ENCODE peak calls at places on chromosome 17, in ten cellular contexts. D is GM23338; B is thyroid gland; P is tibial artery; C is CD8-positive, alpha-beta T cell; E is lower lobe of right lung; X is tibial nerve; W is lung; U is right atrium auricular region; I is small intestine. Y is an unnamed sample.

GRCh38 chr17:68291836-68292688 is 767 bp downstream of the ARSG start:
- DNase-seq in D (peak; percentile 84), B (peak; percentile 57), P (peak; percentile 72), C (peak; percentile 91), E (peak; percentile 95), X (peak; percentile 62), W (peak; percentile 84), U (peak; percentile 71), I (peak; percentile 68), Y (peak; percentile 93)

GRCh38 chr17:74780443-74781238 is 4.5 kb upstream of the NAT9 start:
- DNase-seq in D (peak; percentile 75), B (no peak), P (no peak), C (no peak), E (no peak), X (no peak), W (no peak), U (no peak), I (peak; percentile 57), Y (no peak)

GRCh38 chr17:76920364-76921139 is 52.3 kb downstream of the MGAT5B start:
- DNase-seq in D (no peak), B (no peak), P (no peak), C (no peak), E (no peak), X (no peak), W (no peak), U (no peak), I (no peak), Y (no peak)

GRCh38 chr17:12580640-12581039 is 85.0 kb upstream of the MYOCD start:
- DNase-seq in D (no peak), B (no peak), P (no peak), C (no peak), E (no peak), X (no peak), W (no peak), U (no peak), I (no peak), Y (no peak)

GRCh38 chr17:18377437-18378204 is at the start of gene EVPLL:
- DNase-seq in D (no peak), B (peak; percentile 92), P (peak; percentile 49), C (no peak), E (peak; percentile 92), X (peak; percentile 23), W (peak; percentile 85), U (peak; percentile 59), I (peak; percentile 93), Y (no peak)

GRCh38 chr17:16297367-16298139 is 55.7 kb downstream of the CENPV start:
- DNase-seq in D (peak; percentile 31), B (no peak), P (no peak), C (no peak), E (no peak), X (no peak), W (no peak), U (no peak), I (peak; percentile 90), Y (no peak)

GRCh38 chr17:79630821-79631639 is 20.2 kb upstream of the RBFOX3 start:
- DNase-seq in D (no peak), B (no peak), P (no peak), C (no peak), E (peak; percentile 17), X (no peak), W (no peak), U (peak; percentile 36), I (no peak), Y (no peak)

GRCh38 chr17:41212524-41213169 is 13.8 kb upstream of the KRTAP9-2 start:
- DNase-seq in D (no peak), B (no peak), P (no peak), C (no peak), E (no peak), X (no peak), W (no peak), U (no peak), I (no peak), Y (no peak)

GRCh38 chr17:48181653-48182052 is 74.1 kb downstream of the SNX11 start:
- DNase-seq in D (peak; percentile 78), B (no peak), P (no peak), C (no peak), E (no peak), X (no peak), W (no peak), U (no peak), I (peak; percentile 24), Y (no peak)

GRCh38 chr17:37360632-37361031 is 15.2 kb upstream of the C17orf78 start:
- DNase-seq in D (no peak), B (no peak), P (no peak), C (no peak), E (no peak), X (no peak), W (no peak), U (no peak), I (peak; percentile 27), Y (no peak)

GRCh38 chr17:74994440-74994839 is 7.0 kb downstream of the CDR2L start:
- DNase-seq in D (no peak), B (no peak), P (no peak), C (no peak), E (no peak), X (no peak), W (no peak), U (no peak), I (no peak), Y (no peak)

GRCh38 chr17:50421308-50422031 is 4.5 kb upstream of the ACSF2 start:
- DNase-seq in D (no peak), B (no peak), P (no peak), C (no peak), E (no peak), X (no peak), W (no peak), U (no peak), I (peak; percentile 66), Y (no peak)

GRCh38 chr17:7479389-7480192 is at the start of gene ZBTB4:
- DNase-seq in D (peak; percentile 56), B (peak; percentile 57), P (peak; percentile 57), C (peak; percentile 56), E (peak; percentile 76), X (no peak), W (no peak), U (no peak), I (peak; percentile 49), Y (peak; percentile 61)
- H3K4me1 ChIP-seq in D (peaks cover 21% of the 10 kb centered on the region), B (peaks cover 45% of the 10 kb centered on the region), P (peaks cover 60% of the 10 kb centered on the region), C (peaks cover 40% of the 10 kb centered on the region), E (peaks cover 51% of the 10 kb centered on the region), X (peaks cover 59% of the 10 kb centered on the region), W (peaks cover 40% of the 10 kb centered on the region), U (no peaks in the 10 kb centered on the region), I (no peaks in the 10 kb centered on the region), Y (peaks cover 28% of the 10 kb centered on the region)

DNA sequence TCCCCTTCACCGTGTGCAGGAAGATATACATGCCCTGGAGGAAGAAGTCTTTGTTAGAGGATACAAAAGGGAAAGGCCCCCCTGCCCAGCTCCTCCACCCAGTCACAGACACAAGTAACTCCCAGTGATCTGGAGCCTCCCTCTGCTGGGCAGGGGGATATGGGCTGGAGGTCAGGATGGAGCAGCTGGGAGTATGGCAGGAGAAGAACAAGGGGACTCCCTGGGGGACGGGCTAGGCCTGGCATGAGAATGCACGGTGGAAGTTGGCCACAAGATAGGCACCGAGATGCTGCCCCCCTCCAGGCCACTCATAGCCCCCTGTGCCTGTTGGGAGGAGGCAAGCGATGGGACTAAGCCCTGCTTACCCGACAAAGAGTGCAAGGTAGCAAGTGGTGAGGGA is 4.2 kb downstream of the ORMDL3 start:
- DNase-seq in D (no peak), B (no peak), P (no peak), C (no peak), E (no peak), X (no peak), W (no peak), U (no peak), I (no peak), Y (no peak)
- H3K4me1 ChIP-seq in D (peaks cover 10% of the 10 kb centered on the region), B (peaks cover 15% of the 10 kb centered on the region), P (peaks cover 22% of the 10 kb centered on the region), C (peaks cover 83% of the 10 kb centered on the region), E (peaks cover 36% of the 10 kb centered on the region), X (peaks cover 15% of the 10 kb centered on the region), W (peaks cover 9% of the 10 kb centered on the region), U (no peaks in the 10 kb centered on the region), I (peaks cover 14% of the 10 kb centered on the region), Y (peaks cover 55% of the 10 kb centered on the region)

DNA sequence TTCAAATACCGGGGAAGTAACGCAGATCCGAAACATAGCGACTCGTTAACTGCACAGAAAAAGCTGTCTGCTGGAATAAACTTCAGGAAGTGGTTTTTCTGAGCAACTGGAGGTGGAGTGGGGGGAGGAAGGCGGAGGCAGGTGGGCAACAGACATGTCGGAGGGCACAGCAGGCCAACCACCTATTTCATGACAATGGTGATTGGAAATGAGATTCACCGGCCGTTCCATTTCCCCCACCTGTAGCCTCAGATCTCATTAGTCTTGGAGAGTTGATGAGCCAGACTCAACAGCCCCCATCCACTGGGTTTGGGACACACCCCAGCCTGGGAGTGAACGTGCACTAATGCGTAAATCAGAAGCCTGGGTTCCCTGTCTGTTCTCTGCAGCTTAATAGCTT is 7.7 kb upstream of the PECAM1 start:
- DNase-seq in D (no peak), B (no peak), P (no peak), C (no peak), E (no peak), X (no peak), W (no peak), U (no peak), I (no peak), Y (no peak)
- H3K4me1 ChIP-seq in D (no peaks in the 10 kb centered on the region), B (no peaks in the 10 kb centered on the region), P (no peaks in the 10 kb centered on the region), C (peaks cover 61% of the 10 kb centered on the region), E (peaks cover 24% of the 10 kb centered on the region), X (peaks cover 4% of the 10 kb centered on the region), W (peaks cover 3% of the 10 kb centered on the region), U (no peaks in the 10 kb centered on the region), I (no peaks in the 10 kb centered on the region), Y (peaks cover 2% of the 10 kb centered on the region)

DNA sequence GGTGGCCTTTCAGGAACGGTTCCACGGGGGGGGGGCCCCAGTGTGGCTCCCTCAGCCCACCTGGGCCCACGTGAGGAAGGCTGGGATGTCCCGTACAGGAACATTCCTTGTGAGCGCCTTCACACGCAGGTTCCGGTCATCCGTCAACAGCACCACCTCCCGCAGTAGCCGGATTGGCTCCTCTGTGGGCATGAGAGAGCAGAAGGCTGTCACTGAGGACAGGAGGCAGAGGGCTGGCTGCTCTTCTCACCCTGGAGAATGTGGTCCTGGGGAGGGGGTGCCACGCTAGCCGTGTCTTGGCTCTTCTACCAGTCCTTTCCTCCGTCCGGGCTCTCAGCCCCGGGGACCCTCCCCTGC is 6.5 kb downstream of the HIC1 start:
- DNase-seq in D (no peak), B (no peak), P (no peak), C (no peak), E (no peak), X (no peak), W (no peak), U (no peak), I (no peak), Y (no peak)
- H3K4me1 ChIP-seq in D (peaks cover 29% of the 10 kb centered on the region), B (peaks cover 6% of the 10 kb centered on the region), P (peaks cover 42% of the 10 kb centered on the region), C (peaks cover 20% of the 10 kb centered on the region), E (peaks cover 73% of the 10 kb centered on the region), X (peaks cover 55% of the 10 kb centered on the region), W (peaks cover 27% of the 10 kb centered on the region), U (no peaks in the 10 kb centered on the region), I (no peaks in the 10 kb centered on the region), Y (peaks cover 4% of the 10 kb centered on the region)

GRCh38 chr17:5226940-5227878 is 7.5 kb downstream of the SCIMP start:
- DNase-seq in D (no peak), B (no peak), P (no peak), C (peak; percentile 28), E (peak; percentile 70), X (no peak), W (peak; percentile 63), U (no peak), I (no peak), Y (no peak)
- H3K4me1 ChIP-seq in D (no peaks in the 10 kb centered on the region), B (no peaks in the 10 kb centered on the region), P (no peaks in the 10 kb centered on the region), C (peaks cover 46% of the 10 kb centered on the region), E (peaks cover 50% of the 10 kb centered on the region), X (no peaks in the 10 kb centered on the region), W (peaks cover 9% of the 10 kb centered on the region), U (no peaks in the 10 kb centered on the region), I (no peaks in the 10 kb centered on the region), Y (no peaks in the 10 kb centered on the region)